ENCODE peak calls at places on chromosomes 11 and 22, in nine cellular contexts. One of them, this sample, is unnamed.

GRCh38 chr11:79902493-79902892 is 461.7 kb upstream of the TENM4 start:
- DNase-seq in esophagus squamous epithelium: no peak
- DNase-seq in RWPE1: no peak
- DNase-seq in tibial artery: no peak
- DNase-seq in heart right ventricle: no peak
- DNase-seq in AG04450: no peak
- DNase-seq in A549: no peak
- DNase-seq in PC-3: peak
- DNase-seq in endothelial cell of umbilical vein: no peak
- DNase-seq in this sample: peak

GRCh38 chr11:72085836-72086475 is 5.3 kb downstream of the LRRC51 start:
- DNase-seq in heart right ventricle: no peak
- DNase-seq in tibial artery: no peak
- DNase-seq in RWPE1: no peak
- DNase-seq in esophagus squamous epithelium: no peak
- DNase-seq in AG04450: no peak
- DNase-seq in endothelial cell of umbilical vein: no peak
- DNase-seq in PC-3: no peak
- DNase-seq in A549: no peak
- DNase-seq in this sample: no peak

GRCh38 chr22:47453049-47453448 is 690.6 kb downstream of the TBC1D22A start:
- DNase-seq in A549: no peak
- DNase-seq in AG04450: no peak
- DNase-seq in tibial artery: no peak
- DNase-seq in esophagus squamous epithelium: no peak
- DNase-seq in PC-3: no peak
- DNase-seq in endothelial cell of umbilical vein: no peak
- DNase-seq in heart right ventricle: no peak
- DNase-seq in RWPE1: no peak
- DNase-seq in this sample: no peak

GRCh38 chr22:42937164-42937854 is 77.6 kb downstream of the PACSIN2 start:
- DNase-seq in A549: peak
- DNase-seq in heart right ventricle: no peak
- DNase-seq in endothelial cell of umbilical vein: no peak
- DNase-seq in PC-3: peak
- DNase-seq in RWPE1: peak
- DNase-seq in esophagus squamous epithelium: no peak
- DNase-seq in tibial artery: peak
- DNase-seq in AG04450: no peak
- DNase-seq in this sample: peak

GRCh38 chr11:65743928-65744698 is 23.5 kb upstream of the RNASEH2C start:
- DNase-seq in tibial artery: no peak
- DNase-seq in esophagus squamous epithelium: no peak
- DNase-seq in PC-3: peak
- DNase-seq in AG04450: no peak
- DNase-seq in RWPE1: peak
- DNase-seq in endothelial cell of umbilical vein: peak
- DNase-seq in heart right ventricle: no peak
- DNase-seq in A549: peak
- DNase-seq in this sample: no peak

GRCh38 chr11:2794419-2794795 is 91.2 kb downstream of the CDKN1C start:
- DNase-seq in tibial artery: no peak
- DNase-seq in esophagus squamous epithelium: no peak
- DNase-seq in AG04450: no peak
- DNase-seq in heart right ventricle: no peak
- DNase-seq in endothelial cell of umbilical vein: no peak
- DNase-seq in A549: no peak
- DNase-seq in RWPE1: no peak
- DNase-seq in PC-3: no peak
- DNase-seq in this sample: no peak

GRCh38 chr11:119093951-119094815 is 7.5 kb downstream of the DPAGT1 start:
- DNase-seq in PC-3: peak
- DNase-seq in esophagus squamous epithelium: no peak
- DNase-seq in A549: no peak
- DNase-seq in tibial artery: peak
- DNase-seq in heart right ventricle: no peak
- DNase-seq in RWPE1: no peak
- DNase-seq in endothelial cell of umbilical vein: peak
- DNase-seq in AG04450: no peak
- DNase-seq in this sample: peak

GRCh38 chr11:44622721-44623258 is 57.3 kb downstream of the CD82 start:
- DNase-seq in heart right ventricle: peak
- DNase-seq in A549: no peak
- DNase-seq in endothelial cell of umbilical vein: no peak
- DNase-seq in esophagus squamous epithelium: no peak
- DNase-seq in AG04450: no peak
- DNase-seq in tibial artery: peak
- DNase-seq in PC-3: no peak
- DNase-seq in RWPE1: no peak
- DNase-seq in this sample: no peak

GRCh38 chr11:100918551-100919500 is 210.8 kb downstream of the PGR start:
- DNase-seq in endothelial cell of umbilical vein: no peak
- DNase-seq in A549: no peak
- DNase-seq in AG04450: no peak
- DNase-seq in esophagus squamous epithelium: no peak
- DNase-seq in RWPE1: no peak
- DNase-seq in PC-3: peak
- DNase-seq in tibial artery: no peak
- DNase-seq in heart right ventricle: peak
- DNase-seq in this sample: peak

GRCh38 chr11:72643547-72643946 is 30.7 kb downstream of the PDE2A start:
- DNase-seq in esophagus squamous epithelium: no peak
- DNase-seq in AG04450: no peak
- DNase-seq in A549: peak
- DNase-seq in endothelial cell of umbilical vein: no peak
- DNase-seq in PC-3: peak
- DNase-seq in heart right ventricle: no peak
- DNase-seq in tibial artery: peak
- DNase-seq in RWPE1: peak
- DNase-seq in this sample: peak

GRCh38 chr22:38911434-38911833 is 39.4 kb upstream of the CBX6 start:
- DNase-seq in endothelial cell of umbilical vein: peak
- DNase-seq in PC-3: no peak
- DNase-seq in esophagus squamous epithelium: no peak
- DNase-seq in tibial artery: no peak
- DNase-seq in A549: no peak
- DNase-seq in AG04450: no peak
- DNase-seq in RWPE1: no peak
- DNase-seq in heart right ventricle: no peak
- DNase-seq in this sample: no peak

GRCh38 chr11:129766858-129767604 is 48.6 kb upstream of the TMEM45B start:
- DNase-seq in esophagus squamous epithelium: no peak
- DNase-seq in RWPE1: no peak
- DNase-seq in tibial artery: no peak
- DNase-seq in AG04450: no peak
- DNase-seq in endothelial cell of umbilical vein: peak
- DNase-seq in A549: no peak
- DNase-seq in heart right ventricle: no peak
- DNase-seq in PC-3: peak
- DNase-seq in this sample: peak

GRCh38 chr11:131645237-131645636 is 274.8 kb downstream of the NTM start:
- DNase-seq in heart right ventricle: no peak
- DNase-seq in RWPE1: no peak
- DNase-seq in tibial artery: no peak
- DNase-seq in endothelial cell of umbilical vein: no peak
- DNase-seq in esophagus squamous epithelium: no peak
- DNase-seq in AG04450: no peak
- DNase-seq in PC-3: no peak
- DNase-seq in A549: no peak
- DNase-seq in this sample: no peak

GRCh38 chr11:132125855-132126841 is 755.7 kb downstream of the NTM start:
- DNase-seq in A549: no peak
- DNase-seq in esophagus squamous epithelium: no peak
- DNase-seq in tibial artery: no peak
- DNase-seq in heart right ventricle: no peak
- DNase-seq in PC-3: peak
- DNase-seq in RWPE1: no peak
- DNase-seq in endothelial cell of umbilical vein: peak
- DNase-seq in AG04450: no peak
- DNase-seq in this sample: no peak

GRCh38 chr22:28953976-28954880 is 70.9 kb downstream of the ZNRF3 start:
- DNase-seq in A549: no peak
- DNase-seq in endothelial cell of umbilical vein: no peak
- DNase-seq in PC-3: no peak
- DNase-seq in heart right ventricle: no peak
- DNase-seq in RWPE1: no peak
- DNase-seq in esophagus squamous epithelium: no peak
- DNase-seq in AG04450: no peak
- DNase-seq in tibial artery: no peak
- DNase-seq in this sample: no peak

GRCh38 chr11:63243533-63243932 is at the start of gene SLC22A25:
- DNase-seq in heart right ventricle: no peak
- DNase-seq in AG04450: no peak
- DNase-seq in RWPE1: no peak
- DNase-seq in esophagus squamous epithelium: no peak
- DNase-seq in tibial artery: no peak
- DNase-seq in A549: no peak
- DNase-seq in endothelial cell of umbilical vein: peak
- DNase-seq in PC-3: no peak
- DNase-seq in this sample: peak

GRCh38 chr11:45927684-45928413 is 5.4 kb downstream of the LARGE2 start:
- DNase-seq in esophagus squamous epithelium: no peak
- DNase-seq in AG04450: no peak
- DNase-seq in RWPE1: no peak
- DNase-seq in tibial artery: peak
- DNase-seq in PC-3: no peak
- DNase-seq in A549: no peak
- DNase-seq in heart right ventricle: no peak
- DNase-seq in endothelial cell of umbilical vein: no peak
- DNase-seq in this sample: no peak

GRCh38 chr11:45930031-45930794 is 7.8 kb downstream of the LARGE2 start:
- DNase-seq in A549: no peak
- DNase-seq in RWPE1: no peak
- DNase-seq in heart right ventricle: peak
- DNase-seq in AG04450: no peak
- DNase-seq in tibial artery: peak
- DNase-seq in PC-3: peak
- DNase-seq in endothelial cell of umbilical vein: no peak
- DNase-seq in esophagus squamous epithelium: peak
- DNase-seq in this sample: no peak

GRCh38 chr11:45928535-45929215 is 6.2 kb downstream of the LARGE2 start:
- DNase-seq in RWPE1: peak
- DNase-seq in endothelial cell of umbilical vein: no peak
- DNase-seq in tibial artery: peak
- DNase-seq in A549: no peak
- DNase-seq in AG04450: no peak
- DNase-seq in PC-3: no peak
- DNase-seq in heart right ventricle: no peak
- DNase-seq in esophagus squamous epithelium: no peak
- DNase-seq in this sample: no peak

GRCh38 chr11:45930951-45931563 is 8.6 kb downstream of the LARGE2 start:
- DNase-seq in PC-3: no peak
- DNase-seq in endothelial cell of umbilical vein: no peak
- DNase-seq in heart right ventricle: no peak
- DNase-seq in tibial artery: no peak
- DNase-seq in esophagus squamous epithelium: no peak
- DNase-seq in A549: no peak
- DNase-seq in AG04450: no peak
- DNase-seq in RWPE1: peak
- DNase-seq in this sample: no peak

DNA sequence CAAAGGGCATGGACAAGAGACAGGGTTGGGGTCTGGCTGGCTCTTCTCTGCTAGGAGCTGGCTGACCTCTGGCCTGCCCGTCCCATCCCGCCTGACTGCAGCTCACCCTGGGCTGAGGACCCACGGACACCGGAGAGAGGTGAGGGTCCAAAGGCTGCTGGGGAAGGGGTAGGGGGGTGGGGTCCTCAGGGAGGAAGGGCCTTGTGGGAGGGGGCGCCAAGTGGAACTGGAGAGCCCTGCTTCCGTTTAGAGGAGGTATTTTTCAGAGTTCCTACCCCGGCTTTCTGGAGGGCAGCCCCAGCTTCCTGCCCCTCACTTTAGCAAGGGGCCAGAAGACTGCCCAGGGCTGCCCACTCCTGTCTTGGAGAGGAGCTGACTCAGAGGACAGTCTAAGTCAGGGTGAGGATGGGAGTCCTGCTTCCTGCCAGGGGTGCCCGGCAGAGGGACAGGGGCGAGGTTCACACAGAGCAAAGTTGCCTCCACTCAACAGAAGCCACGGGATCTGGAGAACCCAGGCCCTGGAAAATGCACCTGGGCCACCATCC is 7.1 kb downstream of the LARGE2 start:
- DNase-seq in tibial artery: peak
- DNase-seq in AG04450: no peak
- DNase-seq in heart right ventricle: no peak
- DNase-seq in endothelial cell of umbilical vein: no peak
- DNase-seq in RWPE1: peak
- DNase-seq in PC-3: no peak
- DNase-seq in esophagus squamous epithelium: no peak
- DNase-seq in A549: no peak
- DNase-seq in this sample: no peak
- H3K27ac ChIP-seq in tibial artery: no peak
- H3K27ac ChIP-seq in AG04450: no peak
- H3K27ac ChIP-seq in heart right ventricle: no peak
- H3K27ac ChIP-seq in endothelial cell of umbilical vein: no peak
- H3K27ac ChIP-seq in RWPE1: peak
- H3K27ac ChIP-seq in PC-3: no peak
- H3K27ac ChIP-seq in esophagus squamous epithelium: peak
- H3K27ac ChIP-seq in A549: no peak
- H3K27ac ChIP-seq in this sample: no peak

GRCh38 chr11:102312656-102313055 is 4.6 kb upstream of the BIRC3 start:
- DNase-seq in AG04450: no peak
- DNase-seq in endothelial cell of umbilical vein: peak
- DNase-seq in A549: no peak
- DNase-seq in tibial artery: no peak
- DNase-seq in RWPE1: no peak
- DNase-seq in PC-3: peak
- DNase-seq in heart right ventricle: no peak
- DNase-seq in esophagus squamous epithelium: no peak
- DNase-seq in this sample: no peak
- H3K27ac ChIP-seq in AG04450: no peak
- H3K27ac ChIP-seq in endothelial cell of umbilical vein: peak
- H3K27ac ChIP-seq in A549: peak
- H3K27ac ChIP-seq in tibial artery: peak
- H3K27ac ChIP-seq in RWPE1: no peak
- H3K27ac ChIP-seq in PC-3: peak
- H3K27ac ChIP-seq in heart right ventricle: peak
- H3K27ac ChIP-seq in esophagus squamous epithelium: peak
- H3K27ac ChIP-seq in this sample: peak

GRCh38 chr11:86760577-86760976 is 39.8 kb upstream of the PRSS23 start:
- DNase-seq in RWPE1: no peak
- DNase-seq in endothelial cell of umbilical vein: no peak
- DNase-seq in esophagus squamous epithelium: no peak
- DNase-seq in AG04450: no peak
- DNase-seq in PC-3: no peak
- DNase-seq in A549: no peak
- DNase-seq in heart right ventricle: no peak
- DNase-seq in tibial artery: no peak
- DNase-seq in this sample: no peak
- H3K27ac ChIP-seq in RWPE1: no peak
- H3K27ac ChIP-seq in endothelial cell of umbilical vein: no peak
- H3K27ac ChIP-seq in esophagus squamous epithelium: no peak
- H3K27ac ChIP-seq in AG04450: no peak
- H3K27ac ChIP-seq in PC-3: no peak
- H3K27ac ChIP-seq in A549: no peak
- H3K27ac ChIP-seq in heart right ventricle: no peak
- H3K27ac ChIP-seq in tibial artery: no peak
- H3K27ac ChIP-seq in this sample: no peak

DNA sequence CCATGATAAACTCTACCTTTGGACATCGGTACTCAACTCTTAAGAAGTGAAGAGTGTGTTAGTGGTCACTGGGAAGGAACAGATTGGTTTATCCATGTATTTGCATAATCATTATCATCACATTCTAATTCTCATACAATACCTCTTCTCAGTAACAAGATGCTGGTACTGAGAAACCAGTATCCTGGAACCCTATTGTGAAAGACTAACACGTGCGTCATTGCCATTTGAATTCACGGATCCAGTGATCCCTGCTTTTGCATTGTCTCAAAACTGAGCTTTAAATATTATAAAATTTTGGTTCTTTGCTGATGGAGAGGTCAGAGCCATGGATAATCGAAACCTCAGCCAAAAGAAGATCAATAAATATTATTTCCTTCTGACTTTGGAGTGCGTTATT is 35.2 kb downstream of the KIRREL3 start:
- DNase-seq in endothelial cell of umbilical vein: no peak
- DNase-seq in PC-3: no peak
- DNase-seq in tibial artery: no peak
- DNase-seq in esophagus squamous epithelium: no peak
- DNase-seq in A549: no peak
- DNase-seq in RWPE1: no peak
- DNase-seq in AG04450: no peak
- DNase-seq in heart right ventricle: no peak
- DNase-seq in this sample: no peak
- H3K27ac ChIP-seq in endothelial cell of umbilical vein: no peak
- H3K27ac ChIP-seq in PC-3: no peak
- H3K27ac ChIP-seq in tibial artery: no peak
- H3K27ac ChIP-seq in esophagus squamous epithelium: no peak
- H3K27ac ChIP-seq in A549: peak
- H3K27ac ChIP-seq in RWPE1: no peak
- H3K27ac ChIP-seq in AG04450: no peak
- H3K27ac ChIP-seq in heart right ventricle: no peak
- H3K27ac ChIP-seq in this sample: no peak